ENCODE peak calls at places on chromosomes 7 and 10, in five cellular contexts. C is aorta, X is adipocyte, U is cardiac muscle cell, Y is thoracic aorta. F is an unnamed sample.

GRCh38 chr7:102169651-102170416 is 116.8 kb upstream of the SH2B2 start:
- DNase-seq in C (no peak), Y (no peak), X (peak; percentile 29), U (no peak), F (no peak)

GRCh38 chr10:24897326-24897926 is 55.0 kb downstream of the PRTFDC1 start:
- DNase-seq in Y (no peak), C (no peak), U (no peak), X (peak; percentile 45), F (no peak)

GRCh38 chr10:114073787-114074186 is 30.1 kb downstream of the ADRB1 start:
- DNase-seq in U (no peak), Y (no peak), X (no peak), C (no peak), F (no peak)

GRCh38 chr10:32964261-32964660 is 6.2 kb upstream of the ITGB1 start:
- DNase-seq in X (no peak), U (no peak), Y (no peak), C (no peak), F (no peak)

GRCh38 chr7:1952169-1952760 is 280.5 kb downstream of the MAD1L1 start:
- DNase-seq in X (no peak), Y (no peak), C (peak; percentile 62), U (no peak), F (no peak)

GRCh38 chr10:1376384-1376945 is 320.3 kb downstream of the WDR37 start:
- DNase-seq in U (no peak), Y (no peak), C (no peak), X (no peak), F (no peak)

GRCh38 chr7:7438851-7439250 is 96.8 kb downstream of the COL28A1 start:
- DNase-seq in X (peak; percentile 87), C (no peak), U (no peak), Y (no peak), F (no peak)

GRCh38 chr7:25294624-25295023 is 66.3 kb upstream of the NPVF start:
- DNase-seq in C (no peak), Y (no peak), U (no peak), X (no peak), F (no peak)

GRCh38 chr7:22700559-22701002 is 26.4 kb upstream of the IL6 start:
- DNase-seq in C (no peak), U (no peak), Y (no peak), X (peak; percentile 50), F (no peak)

GRCh38 chr10:44947356-44948152 is 12.0 kb upstream of the RASSF4 start:
- DNase-seq in U (no peak), Y (no peak), X (no peak), C (no peak), F (no peak)

GRCh38 chr7:135508853-135509588 is 881 bp downstream of the CNOT4 start:
- DNase-seq in U (peak; percentile 37), Y (no peak), X (peak; percentile 66), C (no peak), F (no peak)

GRCh38 chr10:128926693-128927092 is 540.3 kb upstream of the MGMT start:
- DNase-seq in Y (no peak), U (no peak), X (no peak), C (no peak), F (no peak)

GRCh38 chr10:21242915-21243314 is 282.6 kb downstream of the SKIDA1 start:
- DNase-seq in U (no peak), Y (no peak), C (no peak), X (no peak), F (no peak)

DNA sequence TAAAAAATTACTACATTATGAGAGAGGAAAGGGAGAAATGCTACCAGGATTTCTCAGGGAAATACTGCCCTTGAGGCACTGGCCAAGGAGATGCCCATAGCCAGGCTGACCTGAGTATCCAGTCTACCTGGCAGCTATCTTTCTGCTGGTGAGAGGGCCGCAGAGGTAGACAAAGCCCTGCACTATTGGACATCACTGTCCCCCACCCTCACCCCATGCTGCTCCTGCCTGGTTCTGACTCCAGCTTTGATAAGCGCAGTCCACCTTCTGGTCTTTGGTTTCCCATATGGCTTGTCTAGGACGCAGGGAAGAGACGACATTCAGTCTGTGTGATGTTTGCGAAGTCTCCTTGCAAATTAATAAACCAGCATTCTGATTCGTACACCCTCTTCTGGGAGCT is 3.7 kb downstream of the ITPRIP start:
- DNase-seq in X (no peak), Y (no peak), U (no peak), C (no peak), F (no peak)
- H3K4me3 ChIP-seq in X (no peak overlapping the region), Y (no peak overlapping the region), U (no peak overlapping the region), C (no peak overlapping the region), F (peak overlapping the region; percentile 94)

DNA sequence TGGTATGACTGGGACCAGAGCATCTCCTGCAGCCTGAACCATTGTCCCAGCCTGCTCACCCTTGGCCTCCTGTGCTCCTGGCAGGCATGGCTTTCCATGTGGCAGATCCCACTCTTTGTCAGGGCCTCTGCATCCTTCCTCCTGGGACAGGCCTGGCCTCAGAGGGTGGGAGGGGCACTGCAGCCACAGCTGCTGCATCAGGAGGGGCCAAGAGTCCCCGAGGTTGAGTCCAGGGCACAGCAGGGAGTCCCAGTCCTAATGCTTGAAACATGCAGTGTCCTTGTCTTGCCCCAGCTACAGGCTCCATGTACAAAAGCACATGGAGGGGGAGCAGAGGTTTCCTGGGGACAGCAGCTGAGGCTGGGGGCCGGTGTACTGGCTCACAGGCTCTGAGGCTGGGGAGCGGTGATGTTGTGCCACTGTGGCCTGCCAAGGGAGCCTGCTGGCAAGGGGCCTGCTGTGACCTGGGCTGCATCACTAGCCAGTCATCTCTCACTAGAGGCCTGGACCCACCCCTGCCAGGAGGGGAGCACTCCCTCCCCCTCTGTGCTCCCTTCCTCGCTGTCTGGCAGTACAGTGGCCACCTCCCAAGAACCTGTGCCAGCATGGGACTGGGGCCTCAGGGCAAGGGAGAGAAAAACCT is 144.8 kb downstream of the ZNF248 start:
- DNase-seq in U (no peak), X (no peak), Y (no peak), C (no peak), F (peak; percentile 20)
- H3K9me3 ChIP-seq in U (no peaks in the 10 kb centered on the region), X (no peaks in the 10 kb centered on the region), Y (no peaks in the 10 kb centered on the region), C (no peaks in the 10 kb centered on the region), F (peaks cover 24% of the 10 kb centered on the region)

GRCh38 chr10:124650263-124650662 is 93.9 kb downstream of the FAM53B start:
- DNase-seq in X (no peak), Y (no peak), U (no peak), C (no peak), F (no peak)
- H3K4me1 ChIP-seq in X (peaks cover 41% of the 10 kb centered on the region), Y (peaks cover 29% of the 10 kb centered on the region), U (peaks cover 17% of the 10 kb centered on the region), C (no peaks in the 10 kb centered on the region), F (peaks cover 42% of the 10 kb centered on the region)

GRCh38 chr7:68407460-68407859 is 1190.8 kb upstream of the AUTS2 start:
- DNase-seq in X (no peak), Y (no peak), C (no peak), U (no peak), F (no peak)
- H3K4me3 ChIP-seq in X (no peak overlapping the region), Y (no peak overlapping the region), C (no peak overlapping the region), U (no peak overlapping the region), F (no peak overlapping the region)

GRCh38 chr7:157621131-157621681 is 284.4 kb downstream of the DNAJB6 start:
- DNase-seq in X (no peak), U (no peak), C (peak; percentile 77), Y (no peak), F (peak; percentile 71)

GRCh38 chr7:157625973-157626790 is 289.4 kb downstream of the DNAJB6 start:
- DNase-seq in Y (no peak), X (no peak), C (no peak), U (no peak), F (no peak)

GRCh38 chr7:157622408-157623221 is 285.8 kb downstream of the DNAJB6 start:
- DNase-seq in U (no peak), C (peak; percentile 61), X (no peak), Y (no peak), F (no peak)

GRCh38 chr7:157622000-157622399 is 285.2 kb downstream of the DNAJB6 start:
- DNase-seq in X (no peak), U (no peak), C (no peak), Y (no peak), F (no peak)

DNA sequence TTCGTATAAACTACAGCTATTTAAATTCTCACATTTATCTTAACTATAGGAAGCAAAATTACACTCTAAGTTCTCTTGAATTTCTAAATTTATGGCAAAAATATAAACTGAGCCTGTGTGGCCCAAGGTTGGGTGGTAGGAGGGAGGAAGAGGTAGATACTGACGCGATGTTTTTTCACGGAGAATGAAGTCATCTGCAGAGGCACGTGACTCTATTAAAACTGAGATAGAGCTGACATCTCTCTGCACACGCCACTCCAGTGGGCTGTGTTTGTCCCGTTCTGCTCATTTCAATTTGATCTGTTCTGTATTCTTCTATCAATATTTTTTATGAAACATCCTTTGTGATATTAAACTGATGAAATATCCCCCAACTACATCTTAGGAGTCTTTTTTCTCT is 286.8 kb downstream of the DNAJB6 start:
- DNase-seq in X (no peak), C (no peak), U (no peak), Y (no peak), F (no peak)
- H3K9me3 ChIP-seq in X (peaks cover 8% of the 10 kb centered on the region), C (peaks cover 2% of the 10 kb centered on the region), U (no peaks in the 10 kb centered on the region), Y (no peaks in the 10 kb centered on the region), F (no peaks in the 10 kb centered on the region)

F was measured in left lung.